ENCODE peak calls at places on chromosomes 4 and X, in eight cellular contexts. One of them, this sample, is unnamed.

GRCh38 chr4:99625369-99625768 is 32.3 kb downstream of the C4orf54 start:
- DNase-seq in smooth muscle cell of the brain vasculature: no peak
- DNase-seq in HCT116: no peak
- DNase-seq in hepatocyte: no peak
- DNase-seq in activated CD8-positive, alpha-beta memory T cell treated with anti-CD3 and anti-CD28 coated beads for 24 hours: no peak
- DNase-seq in NCI-H345: no peak
- DNase-seq in T-helper 9 cell: no peak
- DNase-seq in stimulated activated CD8-positive, alpha-beta memory T cell treated with anti-CD3 and anti-CD28 coated beads, Interleukin-15, amount 100 ng/mL, for 4 hours: no peak
- DNase-seq in this sample: no peak

GRCh38 chr4:83054928-83055327 is 19.9 kb downstream of the COPS4 start:
- DNase-seq in smooth muscle cell of the brain vasculature: peak
- DNase-seq in HCT116: peak
- DNase-seq in hepatocyte: no peak
- DNase-seq in activated CD8-positive, alpha-beta memory T cell treated with anti-CD3 and anti-CD28 coated beads for 24 hours: no peak
- DNase-seq in NCI-H345: no peak
- DNase-seq in T-helper 9 cell: no peak
- DNase-seq in stimulated activated CD8-positive, alpha-beta memory T cell treated with anti-CD3 and anti-CD28 coated beads, Interleukin-15, amount 100 ng/mL, for 4 hours: no peak
- DNase-seq in this sample: peak

GRCh38 chr4:8589831-8590545 is 2.6 kb upstream of the CPZ start:
- DNase-seq in smooth muscle cell of the brain vasculature: peak
- DNase-seq in HCT116: no peak
- DNase-seq in hepatocyte: no peak
- DNase-seq in activated CD8-positive, alpha-beta memory T cell treated with anti-CD3 and anti-CD28 coated beads for 24 hours: no peak
- DNase-seq in NCI-H345: no peak
- DNase-seq in T-helper 9 cell: no peak
- DNase-seq in stimulated activated CD8-positive, alpha-beta memory T cell treated with anti-CD3 and anti-CD28 coated beads, Interleukin-15, amount 100 ng/mL, for 4 hours: no peak
- DNase-seq in this sample: no peak

GRCh38 chr4:146338512-146338911 is 124.2 kb downstream of the REELD1 start:
- DNase-seq in smooth muscle cell of the brain vasculature: no peak
- DNase-seq in HCT116: no peak
- DNase-seq in hepatocyte: no peak
- DNase-seq in activated CD8-positive, alpha-beta memory T cell treated with anti-CD3 and anti-CD28 coated beads for 24 hours: no peak
- DNase-seq in NCI-H345: no peak
- DNase-seq in T-helper 9 cell: no peak
- DNase-seq in stimulated activated CD8-positive, alpha-beta memory T cell treated with anti-CD3 and anti-CD28 coated beads, Interleukin-15, amount 100 ng/mL, for 4 hours: no peak
- DNase-seq in this sample: no peak

GRCh38 chr4:121690001-121690400 is 6.8 kb downstream of the ANXA5 start:
- DNase-seq in smooth muscle cell of the brain vasculature: no peak
- DNase-seq in HCT116: no peak
- DNase-seq in hepatocyte: no peak
- DNase-seq in activated CD8-positive, alpha-beta memory T cell treated with anti-CD3 and anti-CD28 coated beads for 24 hours: no peak
- DNase-seq in NCI-H345: no peak
- DNase-seq in T-helper 9 cell: no peak
- DNase-seq in stimulated activated CD8-positive, alpha-beta memory T cell treated with anti-CD3 and anti-CD28 coated beads, Interleukin-15, amount 100 ng/mL, for 4 hours: no peak
- DNase-seq in this sample: peak

GRCh38 chr4:65422109-65422508 is 248.2 kb downstream of the EPHA5 start:
- DNase-seq in smooth muscle cell of the brain vasculature: no peak
- DNase-seq in HCT116: no peak
- DNase-seq in hepatocyte: no peak
- DNase-seq in activated CD8-positive, alpha-beta memory T cell treated with anti-CD3 and anti-CD28 coated beads for 24 hours: no peak
- DNase-seq in NCI-H345: no peak
- DNase-seq in T-helper 9 cell: no peak
- DNase-seq in stimulated activated CD8-positive, alpha-beta memory T cell treated with anti-CD3 and anti-CD28 coated beads, Interleukin-15, amount 100 ng/mL, for 4 hours: no peak
- DNase-seq in this sample: no peak

GRCh38 chr4:6172093-6172926 is 28.0 kb downstream of the JAKMIP1 start:
- DNase-seq in smooth muscle cell of the brain vasculature: no peak
- DNase-seq in HCT116: no peak
- DNase-seq in hepatocyte: no peak
- DNase-seq in activated CD8-positive, alpha-beta memory T cell treated with anti-CD3 and anti-CD28 coated beads for 24 hours: no peak
- DNase-seq in NCI-H345: no peak
- DNase-seq in T-helper 9 cell: no peak
- DNase-seq in stimulated activated CD8-positive, alpha-beta memory T cell treated with anti-CD3 and anti-CD28 coated beads, Interleukin-15, amount 100 ng/mL, for 4 hours: no peak
- DNase-seq in this sample: no peak

GRCh38 chr4:57943672-57944071 is 833.5 kb upstream of the IGFBP7 start:
- DNase-seq in smooth muscle cell of the brain vasculature: no peak
- DNase-seq in HCT116: no peak
- DNase-seq in hepatocyte: no peak
- DNase-seq in activated CD8-positive, alpha-beta memory T cell treated with anti-CD3 and anti-CD28 coated beads for 24 hours: no peak
- DNase-seq in NCI-H345: no peak
- DNase-seq in T-helper 9 cell: no peak
- DNase-seq in stimulated activated CD8-positive, alpha-beta memory T cell treated with anti-CD3 and anti-CD28 coated beads, Interleukin-15, amount 100 ng/mL, for 4 hours: no peak
- DNase-seq in this sample: no peak

GRCh38 chr4:115548123-115548522 is 434.7 kb upstream of the NDST4 start:
- DNase-seq in smooth muscle cell of the brain vasculature: no peak
- DNase-seq in HCT116: no peak
- DNase-seq in hepatocyte: no peak
- DNase-seq in activated CD8-positive, alpha-beta memory T cell treated with anti-CD3 and anti-CD28 coated beads for 24 hours: no peak
- DNase-seq in NCI-H345: no peak
- DNase-seq in T-helper 9 cell: no peak
- DNase-seq in stimulated activated CD8-positive, alpha-beta memory T cell treated with anti-CD3 and anti-CD28 coated beads, Interleukin-15, amount 100 ng/mL, for 4 hours: no peak
- DNase-seq in this sample: no peak

GRCh38 chr4:126753592-126753991 is 879.2 kb upstream of the INTU start:
- DNase-seq in smooth muscle cell of the brain vasculature: no peak
- DNase-seq in HCT116: no peak
- DNase-seq in hepatocyte: no peak
- DNase-seq in activated CD8-positive, alpha-beta memory T cell treated with anti-CD3 and anti-CD28 coated beads for 24 hours: no peak
- DNase-seq in NCI-H345: no peak
- DNase-seq in T-helper 9 cell: no peak
- DNase-seq in stimulated activated CD8-positive, alpha-beta memory T cell treated with anti-CD3 and anti-CD28 coated beads, Interleukin-15, amount 100 ng/mL, for 4 hours: no peak
- DNase-seq in this sample: no peak

GRCh38 chr4:16550488-16550980 is 324.3 kb upstream of the TAPT1 start:
- DNase-seq in smooth muscle cell of the brain vasculature: no peak
- DNase-seq in HCT116: no peak
- DNase-seq in hepatocyte: no peak
- DNase-seq in activated CD8-positive, alpha-beta memory T cell treated with anti-CD3 and anti-CD28 coated beads for 24 hours: no peak
- DNase-seq in NCI-H345: no peak
- DNase-seq in T-helper 9 cell: no peak
- DNase-seq in stimulated activated CD8-positive, alpha-beta memory T cell treated with anti-CD3 and anti-CD28 coated beads, Interleukin-15, amount 100 ng/mL, for 4 hours: no peak
- DNase-seq in this sample: no peak

GRCh38 chrX:14926471-14926870 is 53.2 kb downstream of the MOSPD2 start:
- DNase-seq in smooth muscle cell of the brain vasculature: no peak
- DNase-seq in HCT116: no peak
- DNase-seq in hepatocyte: no peak
- DNase-seq in activated CD8-positive, alpha-beta memory T cell treated with anti-CD3 and anti-CD28 coated beads for 24 hours: no peak
- DNase-seq in NCI-H345: no peak
- DNase-seq in T-helper 9 cell: no peak
- DNase-seq in stimulated activated CD8-positive, alpha-beta memory T cell treated with anti-CD3 and anti-CD28 coated beads, Interleukin-15, amount 100 ng/mL, for 4 hours: no peak
- DNase-seq in this sample: no peak

GRCh38 chrX:150362599-150363481 is at the start of gene MAMLD1:
- DNase-seq in smooth muscle cell of the brain vasculature: no peak
- DNase-seq in HCT116: peak
- DNase-seq in hepatocyte: peak
- DNase-seq in activated CD8-positive, alpha-beta memory T cell treated with anti-CD3 and anti-CD28 coated beads for 24 hours: peak
- DNase-seq in NCI-H345: peak
- DNase-seq in T-helper 9 cell: peak
- DNase-seq in stimulated activated CD8-positive, alpha-beta memory T cell treated with anti-CD3 and anti-CD28 coated beads, Interleukin-15, amount 100 ng/mL, for 4 hours: peak
- DNase-seq in this sample: peak

GRCh38 chr4:15344041-15344440 is 83.8 kb upstream of the C1QTNF7 start:
- DNase-seq in smooth muscle cell of the brain vasculature: no peak
- DNase-seq in HCT116: no peak
- DNase-seq in hepatocyte: no peak
- DNase-seq in activated CD8-positive, alpha-beta memory T cell treated with anti-CD3 and anti-CD28 coated beads for 24 hours: no peak
- DNase-seq in NCI-H345: no peak
- DNase-seq in T-helper 9 cell: no peak
- DNase-seq in stimulated activated CD8-positive, alpha-beta memory T cell treated with anti-CD3 and anti-CD28 coated beads, Interleukin-15, amount 100 ng/mL, for 4 hours: no peak
- DNase-seq in this sample: no peak

GRCh38 chr4:146340798-146341197 is 126.5 kb downstream of the REELD1 start:
- DNase-seq in smooth muscle cell of the brain vasculature: no peak
- DNase-seq in HCT116: no peak
- DNase-seq in hepatocyte: no peak
- DNase-seq in activated CD8-positive, alpha-beta memory T cell treated with anti-CD3 and anti-CD28 coated beads for 24 hours: no peak
- DNase-seq in NCI-H345: no peak
- DNase-seq in T-helper 9 cell: no peak
- DNase-seq in stimulated activated CD8-positive, alpha-beta memory T cell treated with anti-CD3 and anti-CD28 coated beads, Interleukin-15, amount 100 ng/mL, for 4 hours: no peak
- DNase-seq in this sample: peak

GRCh38 chr4:162610116-162610515 is 446.3 kb upstream of the FSTL5 start:
- DNase-seq in smooth muscle cell of the brain vasculature: no peak
- DNase-seq in HCT116: no peak
- DNase-seq in hepatocyte: no peak
- DNase-seq in activated CD8-positive, alpha-beta memory T cell treated with anti-CD3 and anti-CD28 coated beads for 24 hours: no peak
- DNase-seq in NCI-H345: no peak
- DNase-seq in T-helper 9 cell: no peak
- DNase-seq in stimulated activated CD8-positive, alpha-beta memory T cell treated with anti-CD3 and anti-CD28 coated beads, Interleukin-15, amount 100 ng/mL, for 4 hours: no peak
- DNase-seq in this sample: no peak

This sample was measured in kidney tubule cell.